ENCODE peak calls at places on chromosomes 5 and 9, in four cellular contexts. G is sigmoid colon, B is right atrium auricular region, A is right lobe of liver. T is an unnamed sample.

GRCh38 chr5:150660108-150660831 is 781 bp upstream of the MYOZ3 start:
- DNase-seq in A (peak), B (peak), G (no peak), T (peak)

GRCh38 chr9:124814178-124814535 is 37.2 kb downstream of the OLFML2A start:
- DNase-seq in A (no peak), G (no peak), B (no peak), T (no peak)

GRCh38 chr5:168165221-168165965 is 126.1 kb upstream of the WWC1 start:
- DNase-seq in A (no peak), B (no peak), G (no peak), T (no peak)

GRCh38 chr5:82467006-82467561 is 188.9 kb upstream of the RPS23 start:
- DNase-seq in G (no peak), A (no peak), B (peak), T (peak)

GRCh38 chr5:136926073-136926472 is 560.7 kb upstream of the TRPC7 start:
- DNase-seq in B (no peak), A (no peak), G (no peak), T (no peak)

GRCh38 chr5:104353371-104353770 is 790.8 kb upstream of the NUDT12 start:
- DNase-seq in A (no peak), B (no peak), G (no peak), T (no peak)

GRCh38 chr5:138789771-138790242 is 36.6 kb downstream of the CTNNA1 start:
- DNase-seq in A (no peak), G (no peak), B (no peak), T (no peak)

GRCh38 chr5:174505621-174506020 is 218.8 kb upstream of the MSX2 start:
- DNase-seq in A (no peak), B (no peak), G (no peak), T (no peak)

GRCh38 chr9:7073679-7074078 is 315.9 kb downstream of the KDM4C start:
- DNase-seq in A (no peak), G (no peak), B (no peak), T (no peak)

GRCh38 chr5:54946306-54946705 is 39.1 kb downstream of the ESM1 start:
- DNase-seq in B (no peak), G (no peak), A (no peak), T (no peak)

GRCh38 chr5:43491325-43491724 is 7.7 kb upstream of the TMEM267 start:
- DNase-seq in B (no peak), G (no peak), A (no peak), T (no peak)

GRCh38 chr9:116060631-116061030 is 93.0 kb upstream of the PAPPA start:
- DNase-seq in A (no peak), B (no peak), G (no peak), T (no peak)

GRCh38 chr5:145104106-145104505 is 731.0 kb downstream of the PRELID2 start:
- DNase-seq in G (no peak), B (no peak), A (no peak), T (no peak)

GRCh38 chr9:98146101-98146991 is 27.3 kb upstream of the TRIM14 start:
- DNase-seq in A (peak), G (no peak), B (no peak), T (peak)

GRCh38 chr5:130808691-130809090 is 356.4 kb downstream of the HINT1 start:
- DNase-seq in B (no peak), A (no peak), G (no peak), T (no peak)

GRCh38 chr5:15023846-15024245 is 152.3 kb upstream of the ANKH start:
- DNase-seq in A (no peak), G (no peak), B (no peak), T (no peak)

GRCh38 chr5:15023266-15023665 is 151.7 kb upstream of the ANKH start:
- DNase-seq in A (no peak), G (no peak), B (no peak), T (no peak)

GRCh38 chr5:15026011-15026481 is 154.5 kb upstream of the ANKH start:
- DNase-seq in G (no peak), A (no peak), B (no peak), T (no peak)

GRCh38 chr5:15021286-15022046 is 149.9 kb upstream of the ANKH start:
- DNase-seq in A (no peak), B (no peak), G (no peak), T (peak)

DNA sequence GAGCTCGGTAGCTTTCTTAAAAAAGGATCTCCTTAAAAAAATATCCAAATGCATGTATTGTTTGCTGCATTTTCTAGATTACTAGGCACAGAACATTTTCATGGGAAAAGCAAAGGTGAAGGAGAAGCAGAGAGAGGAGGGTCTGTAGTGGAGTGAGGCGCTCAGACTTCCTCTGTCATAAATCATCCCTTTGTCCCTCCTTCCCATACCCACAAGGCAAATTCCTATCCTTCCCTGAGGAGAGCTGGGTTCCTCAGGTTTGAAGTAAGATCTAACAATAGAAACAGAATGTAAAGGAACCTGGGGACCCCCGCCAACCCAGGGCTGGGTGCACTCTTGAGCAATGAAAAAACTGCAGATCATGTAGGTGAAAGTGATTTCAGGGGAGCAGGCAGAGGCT is 149.2 kb upstream of the ANKH start:
- DNase-seq in G (no peak), A (no peak), B (no peak), T (no peak)
- H3K4me3 ChIP-seq in G (no peak), A (no peak), B (no peak), T (no peak)

GRCh38 chr9:84379740-84380139 is 39.2 kb upstream of the SLC28A3 start:
- DNase-seq in A (no peak), B (no peak), G (no peak), T (no peak)

GRCh38 chr9:84371737-84372136 is 31.2 kb upstream of the SLC28A3 start:
- DNase-seq in A (peak), G (no peak), B (no peak), T (peak)

GRCh38 chr9:84373975-84374374 is 33.4 kb upstream of the SLC28A3 start:
- DNase-seq in B (no peak), G (no peak), A (no peak), T (no peak)

GRCh38 chr9:84375954-84376353 is 35.4 kb upstream of the SLC28A3 start:
- DNase-seq in B (no peak), G (no peak), A (no peak), T (no peak)

DNA sequence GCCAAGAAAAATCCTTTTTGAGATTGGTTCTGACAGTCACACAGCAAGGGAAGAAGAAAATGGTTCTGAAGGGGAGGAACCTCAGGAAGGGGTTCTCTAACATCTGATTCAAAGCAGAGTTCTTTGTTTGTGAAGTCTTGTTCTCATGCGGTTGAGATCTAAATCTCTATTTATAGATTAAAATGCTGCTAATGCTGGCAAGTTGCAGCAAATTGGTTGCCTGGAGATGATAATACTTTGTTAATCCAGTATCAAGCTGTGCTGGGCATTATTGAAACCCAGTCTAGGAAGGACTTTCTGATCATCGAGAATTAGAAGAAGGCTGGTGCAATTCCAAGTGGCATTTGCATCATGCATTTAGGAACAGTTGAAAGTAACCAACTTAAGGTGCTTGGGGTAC is 34.0 kb upstream of the SLC28A3 start:
- DNase-seq in G (no peak), A (no peak), B (no peak), T (no peak)
- H3K27ac ChIP-seq in G (no peak), A (no peak), B (no peak), T (no peak)

DNA sequence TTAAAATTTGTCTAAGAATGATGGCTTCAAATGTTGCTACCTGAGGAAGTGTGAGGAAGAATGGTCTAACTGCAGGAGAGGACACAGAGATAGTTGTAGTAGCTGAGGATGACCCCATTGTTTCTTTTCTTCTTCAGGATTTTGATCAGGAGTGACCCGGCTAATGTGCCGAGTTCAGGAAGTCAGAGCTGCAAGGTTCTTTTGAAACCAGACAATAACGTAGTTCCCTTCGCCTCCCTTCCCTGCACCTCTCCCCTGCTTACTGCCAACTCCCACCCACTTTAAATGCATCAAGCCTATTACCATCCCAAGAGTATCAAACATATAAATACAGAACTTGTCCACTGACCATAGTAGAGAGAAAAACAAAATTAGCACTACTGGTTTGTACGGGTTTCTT is 23.3 kb upstream of the ELAVL2 start:
- DNase-seq in B (no peak), G (no peak), A (no peak), T (no peak)
- H3K4me3 ChIP-seq in B (no peak), G (no peak), A (no peak), T (no peak)

DNA sequence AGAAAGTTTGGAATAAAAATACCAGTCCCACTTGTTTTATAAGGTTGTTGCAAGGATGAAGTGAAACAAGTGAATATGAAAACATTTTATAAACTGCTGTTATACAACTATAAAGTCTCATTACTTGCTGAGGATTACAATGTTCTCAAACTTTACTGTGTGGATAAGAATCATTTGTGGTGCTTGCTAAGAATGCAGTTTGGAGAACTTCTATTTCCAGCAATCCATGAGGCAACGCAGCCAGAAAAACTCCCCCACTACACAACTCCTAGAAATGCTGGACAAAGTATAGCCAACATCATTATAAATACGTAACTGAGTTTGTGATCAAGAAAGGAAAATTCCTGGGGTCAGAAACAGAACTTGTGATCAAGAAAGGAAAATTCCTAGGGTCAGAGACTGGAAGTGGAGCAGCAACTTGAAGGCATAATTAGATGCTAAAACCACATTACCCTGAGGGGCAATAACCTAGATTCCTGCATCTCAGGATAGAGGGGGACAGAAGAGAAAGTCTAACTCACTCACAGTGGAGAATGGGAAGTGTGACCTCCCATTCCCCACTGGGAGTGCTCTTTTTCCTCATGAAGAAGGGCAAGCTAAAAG is 81.1 kb downstream of the MAT2B start:
- DNase-seq in A (no peak), B (no peak), G (no peak), T (no peak)
- H3K27ac ChIP-seq in A (no peak), B (no peak), G (peak), T (no peak)

GRCh38 chr5:61279725-61280124 is 52.3 kb upstream of the ZSWIM6 start:
- DNase-seq in B (no peak), A (no peak), G (no peak), T (no peak)
- H3K4me3 ChIP-seq in B (no peak), A (no peak), G (no peak), T (no peak)